ENCODE peak calls at places on chromosome 22, in five cellular contexts. D is activated T-helper 9 cell treated with anti-CD3 and anti-CD28 coated beads, Interleukin-2, amount 50 U/mL, for 16 hours; R is stimulated activated CD4-positive, alpha-beta T cell treated with anti-CD3 and anti-CD28 coated beads, Interleukin-12 subunit alpha, Interleukin-12 subunit beta, amount 100 ng/mL, for 48 hours; Q is thoracic aorta; S is NCI-H1436. C is an unnamed sample.

GRCh38 chr22:40376149-40376548 is 5.8 kb downstream of the SGSM3 start:
- DNase-seq in D (no peak), R (no peak), Q (no peak), S (no peak), C (no peak)

GRCh38 chr22:49582171-49582570 is 245.5 kb downstream of the BRD1 start:
- DNase-seq in D (no peak), R (no peak), Q (no peak), S (no peak), C (no peak)

GRCh38 chr22:34508797-34509196 is 557.2 kb upstream of the ISX start:
- DNase-seq in D (no peak), R (no peak), Q (no peak), S (no peak), C (no peak)

GRCh38 chr22:39144101-39144815 is 8.2 kb downstream of the CBX7 start:
- DNase-seq in D (peak), R (no peak), Q (no peak), S (no peak), C (no peak)

GRCh38 chr22:37243402-37244113 is 511 bp downstream of the RAC2 start:
- DNase-seq in D (no peak), R (no peak), Q (no peak), S (no peak), C (no peak)

GRCh38 chr22:25749420-25750169 is 7.6 kb downstream of the MYO18B start:
- DNase-seq in D (no peak), R (peak), Q (no peak), S (no peak), C (no peak)

GRCh38 chr22:22748297-22748743 is 103.9 kb downstream of the GGTLC2 start:
- DNase-seq in D (no peak), R (peak), Q (no peak), S (peak), C (no peak)

GRCh38 chr22:44391481-44392445 is 79.0 kb upstream of the SHISAL1 start:
- DNase-seq in D (no peak), R (no peak), Q (no peak), S (no peak), C (peak)

GRCh38 chr22:37567991-37568390 is 7.7 kb downstream of the CDC42EP1 start:
- DNase-seq in D (no peak), R (no peak), Q (no peak), S (no peak), C (no peak)

GRCh38 chr22:33400891-33401290 is 342.7 kb upstream of the SYN3 start:
- DNase-seq in D (no peak), R (no peak), Q (no peak), S (no peak), C (no peak)

GRCh38 chr22:41305646-41306045 is 4.3 kb downstream of the ZC3H7B start:
- DNase-seq in D (no peak), R (no peak), Q (no peak), S (no peak), C (no peak)

GRCh38 chr22:30371321-30371720 is 14.5 kb downstream of the CCDC157 start:
- DNase-seq in D (no peak), R (no peak), Q (no peak), S (no peak), C (no peak)

GRCh38 chr22:23503142-23503541 is 76.9 kb downstream of the IGLL1 start:
- DNase-seq in D (no peak), R (no peak), Q (no peak), S (no peak), C (no peak)

GRCh38 chr22:45929649-45930048 is 47.3 kb downstream of the WNT7B start:
- DNase-seq in D (no peak), R (no peak), Q (no peak), S (no peak), C (no peak)

GRCh38 chr22:46070722-46071450 is 79.4 kb upstream of the PPARA start:
- DNase-seq in D (no peak), R (no peak), Q (no peak), S (peak), C (peak)

GRCh38 chr22:32040324-32040904 is 2.6 kb upstream of the SLC5A1 start:
- DNase-seq in D (no peak), R (no peak), Q (no peak), S (no peak), C (no peak)

GRCh38 chr22:20990184-20991180 is 8.4 kb downstream of the LZTR1 start:
- DNase-seq in D (no peak), R (no peak), Q (no peak), S (no peak), C (no peak)